ENCODE peak calls at places on chromosomes 6 and 20, in seven cellular contexts. F is activated naive CD4-positive, alpha-beta T cell; Q is hypothalamus; C is NCI-H774; M is brain microvascular endothelial cell; Z is transverse colon; N is aorta. P is an unnamed sample.

GRCh38 chr6:77880501-77880900 is 227.7 kb downstream of the MEI4 start:
- DNase-seq in F (no peak), Q (no peak), C (no peak), M (peak), Z (no peak), N (no peak), P (no peak)

GRCh38 chr20:51660741-51661608 is 107.2 kb downstream of the ATP9A start:
- DNase-seq in F (no peak), Q (no peak), C (no peak), M (peak), Z (no peak), N (no peak), P (no peak)

GRCh38 chr20:34010405-34010895 is 16.7 kb downstream of the RALY start:
- DNase-seq in F (no peak), Q (no peak), C (no peak), M (no peak), Z (no peak), N (no peak), P (peak)

GRCh38 chr6:166779381-166779780 is 152.3 kb upstream of the RPS6KA2 start:
- DNase-seq in F (no peak), Q (no peak), C (no peak), M (no peak), Z (no peak), N (peak), P (no peak)

GRCh38 chr6:12354499-12354898 is 64.3 kb downstream of the EDN1 start:
- DNase-seq in F (no peak), Q (no peak), C (no peak), M (peak), Z (peak), N (no peak), P (peak)

GRCh38 chr6:38080889-38081288 is 261.4 kb downstream of the ZFAND3 start:
- DNase-seq in F (no peak), Q (no peak), C (no peak), M (no peak), Z (no peak), N (no peak), P (no peak)

GRCh38 chr20:34705383-34706021 is 1.4 kb downstream of the TP53INP2 start:
- DNase-seq in F (no peak), Q (no peak), C (no peak), M (peak), Z (peak), N (no peak), P (no peak)

GRCh38 chr6:149015224-149015876 is 268.5 kb downstream of the UST start:
- DNase-seq in F (no peak), Q (no peak), C (no peak), M (peak), Z (no peak), N (no peak), P (no peak)

GRCh38 chr20:49575551-49576060 is 7.7 kb upstream of the PTGIS start:
- DNase-seq in F (no peak), Q (no peak), C (no peak), M (no peak), Z (no peak), N (no peak), P (no peak)

GRCh38 chr6:45049188-45049843 is 278.8 kb upstream of the RUNX2 start:
- DNase-seq in F (no peak), Q (no peak), C (no peak), M (peak), Z (no peak), N (no peak), P (no peak)

GRCh38 chr6:134176283-134176975 is 124.0 kb upstream of the SLC2A12 start:
- DNase-seq in F (no peak), Q (peak), C (no peak), M (peak), Z (no peak), N (peak), P (peak)

GRCh38 chr20:1524004-1524403 is 32.8 kb upstream of the SIRPB2 start:
- DNase-seq in F (no peak), Q (no peak), C (peak), M (no peak), Z (no peak), N (no peak), P (no peak)

GRCh38 chr6:163533443-163533842 is 118.9 kb downstream of the QKI start:
- DNase-seq in F (no peak), Q (no peak), C (no peak), M (peak), Z (no peak), N (no peak), P (no peak)

GRCh38 chr20:62103508-62104233 is 18.6 kb upstream of the LSM14B start:
- DNase-seq in F (no peak), Q (no peak), C (no peak), M (no peak), Z (no peak), N (no peak), P (no peak)

GRCh38 chr20:58888521-58889333 is 36.2 kb downstream of the GNAS start:
- DNase-seq in F (peak), Q (peak), C (peak), M (peak), Z (peak), N (peak), P (peak)

GRCh38 chr20:2814587-2815051 is at the start of gene C20orf141:
- DNase-seq in F (no peak), Q (no peak), C (no peak), M (peak), Z (peak), N (no peak), P (no peak)

GRCh38 chr6:74742793-74743508 is 462.9 kb downstream of the COL12A1 start:
- DNase-seq in F (no peak), Q (no peak), C (no peak), M (no peak), Z (no peak), N (no peak), P (no peak)